ENCODE peak calls at places on chromosomes 4 and X, in six cellular contexts. N is RCC 7860; A is activated T-cell treated with anti-CD3 and anti-CD28 coated beads, Interleukin-2, amount 50 U/mL, for 72 hours; R is uterus; S is breast epithelium; U is activated CD8-positive, alpha-beta T cell treated with anti-CD3 and anti-CD28 coated beads, Interleukin-2, amount 10 ng/mL, durations not matched to agents 7 days and 5 days. K is an unnamed sample.

GRCh38 chr4:88137112-88137511 is 21.3 kb downstream of the ABCG2 start:
- DNase-seq in N (peak; percentile 10), A (no peak), R (no peak), S (no peak), U (no peak), K (no peak)

GRCh38 chr4:30718889-30719252 is 1.3 kb upstream of the PCDH7 start:
- DNase-seq in N (no peak), A (no peak), R (peak; percentile 13), S (no peak), U (no peak), K (peak; percentile 71)

GRCh38 chrX:16870861-16871584 is 861 bp upstream of the RBBP7 start:
- DNase-seq in N (no peak), A (no peak), R (peak; percentile 35), S (no peak), U (peak; percentile 22), K (peak; percentile 81)

GRCh38 chr4:164446516-164446915 is 307.4 kb upstream of the SMIM31 start:
- DNase-seq in N (peak; percentile 65), A (no peak), R (no peak), S (no peak), U (no peak), K (no peak)

GRCh38 chrX:80216086-80216485 is 201.5 kb downstream of the TBX22 start:
- DNase-seq in N (peak; percentile 84), A (no peak), R (no peak), S (no peak), U (no peak), K (no peak)

GRCh38 chr4:164595751-164596150 is 158.2 kb upstream of the SMIM31 start:
- DNase-seq in N (no peak), A (no peak), R (no peak), S (no peak), U (no peak), K (no peak)

GRCh38 chr4:101224358-101225218 is 122.7 kb downstream of the PPP3CA start:
- DNase-seq in N (no peak), A (no peak), R (no peak), S (no peak), U (no peak), K (no peak)

GRCh38 chrX:53049127-53049517 is 533 bp downstream of the GPR173 start:
- DNase-seq in N (no peak), A (no peak), R (no peak), S (no peak), U (no peak), K (no peak)

GRCh38 chrX:82648062-82648461 is 860.0 kb upstream of the POU3F4 start:
- DNase-seq in N (no peak), A (no peak), R (no peak), S (no peak), U (no peak), K (no peak)

GRCh38 chr4:7384929-7385890 is 49.5 kb downstream of the PSAPL1 start:
- DNase-seq in N (no peak), A (no peak), R (no peak), S (no peak), U (no peak), K (peak; percentile 37)

GRCh38 chrX:16033336-16033735 is 90.0 kb upstream of the GRPR start:
- DNase-seq in N (no peak), A (no peak), R (no peak), S (no peak), U (no peak), K (no peak)

GRCh38 chr4:150055467-150055866 is 22.8 kb upstream of the DCLK2 start:
- DNase-seq in N (no peak), A (no peak), R (no peak), S (no peak), U (no peak), K (no peak)

GRCh38 chr4:150078996-150079581 is 844 bp downstream of the DCLK2 start:
- DNase-seq in N (peak; percentile 8), A (peak; percentile 41), R (peak; percentile 40), S (peak; percentile 51), U (peak; percentile 37), K (peak; percentile 66)

GRCh38 chr4:3303840-3304715 is 11.3 kb downstream of the RGS12 start:
- DNase-seq in N (no peak), A (no peak), R (no peak), S (peak; percentile 36), U (no peak), K (peak; percentile 35)

GRCh38 chrX:133448512-133449076 is 33.3 kb upstream of the GPC4 start:
- DNase-seq in N (no peak), A (no peak), R (no peak), S (no peak), U (no peak), K (peak; percentile 51)

GRCh38 chr4:189664693-189665250 is 275.9 kb upstream of the FRG1 start:
- DNase-seq in N (no peak), A (no peak), R (no peak), S (no peak), U (no peak), K (no peak)

GRCh38 chrX:48465336-48465933 is 4.6 kb downstream of the SLC38A5 start:
- DNase-seq in N (peak; percentile 69), A (no peak), R (no peak), S (no peak), U (no peak), K (peak; percentile 55)

GRCh38 chr4:15920723-15921591 is 17.6 kb downstream of the FGFBP1 start:
- DNase-seq in N (peak; percentile 97), A (no peak), R (peak; percentile 32), S (no peak), U (no peak), K (no peak)

GRCh38 chrX:2627272-2627867 is 63.7 kb upstream of the CD99 start:
- DNase-seq in N (peak; percentile 42), A (peak; percentile 54), R (peak; percentile 27), S (no peak), U (peak; percentile 69), K (peak; percentile 67)

GRCh38 chr4:63717384-63717783 is 691.9 kb downstream of the TECRL start:
- DNase-seq in N (no peak), A (no peak), R (no peak), S (no peak), U (no peak), K (no peak)

GRCh38 chr4:147732516-147733193 is 767 bp downstream of the ARHGAP10 start:
- DNase-seq in N (no peak), A (peak; percentile 35), R (peak; percentile 45), S (no peak), U (no peak), K (peak; percentile 75)

GRCh38 chr4:173264245-173264959 is 69.8 kb downstream of the HMGB2 start:
- DNase-seq in N (no peak), A (no peak), R (no peak), S (no peak), U (peak; percentile 33), K (no peak)

GRCh38 chr4:158131037-158131436 is 41.8 kb downstream of the GASK1B start:
- DNase-seq in N (no peak), A (no peak), R (no peak), S (no peak), U (no peak), K (no peak)

GRCh38 chr4:71209161-71209560 is 129.7 kb upstream of the SLC4A4 start:
- DNase-seq in N (peak; percentile 48), A (no peak), R (no peak), S (no peak), U (no peak), K (no peak)